ENCODE peak calls at places on chromosomes 5 and 9, in four cellular contexts. One of them, this sample, is unnamed.

GRCh38 chr9:76810377-76810957 is 46.2 kb downstream of the PCA3 start:
- DNase-seq in HepG2: peak
- DNase-seq in GM12878: no peak
- DNase-seq in K562: peak
- DNase-seq in this sample: peak

GRCh38 chr9:131030978-131031641 is 22.1 kb downstream of the LAMC3 start:
- DNase-seq in HepG2: no peak
- DNase-seq in GM12878: no peak
- DNase-seq in K562: peak
- DNase-seq in this sample: no peak

GRCh38 chr5:133944263-133945230 is 23.9 kb downstream of the C5orf15 start:
- DNase-seq in HepG2: peak
- DNase-seq in GM12878: no peak
- DNase-seq in K562: peak
- DNase-seq in this sample: peak

GRCh38 chr9:97570899-97571298 is 62.3 kb downstream of the TSTD2 start:
- DNase-seq in HepG2: no peak
- DNase-seq in GM12878: no peak
- DNase-seq in K562: no peak
- DNase-seq in this sample: no peak

GRCh38 chr5:119473241-119473640 is 20.9 kb downstream of the HSD17B4 start:
- DNase-seq in HepG2: no peak
- DNase-seq in GM12878: no peak
- DNase-seq in K562: no peak
- DNase-seq in this sample: no peak

GRCh38 chr9:76181020-76181641 is 213.1 kb downstream of the RFK start:
- DNase-seq in HepG2: no peak
- DNase-seq in GM12878: no peak
- DNase-seq in K562: no peak
- DNase-seq in this sample: no peak

GRCh38 chr5:10724799-10725507 is 36.1 kb downstream of the DAP start:
- DNase-seq in HepG2: peak
- DNase-seq in GM12878: no peak
- DNase-seq in K562: peak
- DNase-seq in this sample: no peak

GRCh38 chr5:56815657-56816545 is 552 bp downstream of the MAP3K1 start:
- DNase-seq in HepG2: no peak
- DNase-seq in GM12878: no peak
- DNase-seq in K562: peak
- DNase-seq in this sample: no peak

GRCh38 chr5:150058480-150059126 is 27.8 kb downstream of the CSF1R start:
- DNase-seq in HepG2: no peak
- DNase-seq in GM12878: no peak
- DNase-seq in K562: peak
- DNase-seq in this sample: no peak

GRCh38 chr9:25716220-25716872 is 38.1 kb upstream of the TUSC1 start:
- DNase-seq in HepG2: peak
- DNase-seq in GM12878: no peak
- DNase-seq in K562: no peak
- DNase-seq in this sample: peak

GRCh38 chr5:121105921-121106320 is 641.8 kb downstream of the PRR16 start:
- DNase-seq in HepG2: no peak
- DNase-seq in GM12878: no peak
- DNase-seq in K562: no peak
- DNase-seq in this sample: no peak

GRCh38 chr5:171755354-171755821 is 30.2 kb upstream of the SMIM23 start:
- DNase-seq in HepG2: peak
- DNase-seq in GM12878: no peak
- DNase-seq in K562: no peak
- DNase-seq in this sample: no peak

GRCh38 chr5:103624035-103624461 is 61.5 kb upstream of the NUDT12 start:
- DNase-seq in HepG2: no peak
- DNase-seq in GM12878: no peak
- DNase-seq in K562: no peak
- DNase-seq in this sample: no peak

GRCh38 chr5:103620851-103621547 is 58.4 kb upstream of the NUDT12 start:
- DNase-seq in HepG2: no peak
- DNase-seq in GM12878: no peak
- DNase-seq in K562: no peak
- DNase-seq in this sample: no peak

GRCh38 chr5:103617913-103618312 is 55.3 kb upstream of the NUDT12 start:
- DNase-seq in HepG2: no peak
- DNase-seq in GM12878: no peak
- DNase-seq in K562: no peak
- DNase-seq in this sample: no peak

GRCh38 chr5:103624748-103625147 is 62.2 kb upstream of the NUDT12 start:
- DNase-seq in HepG2: no peak
- DNase-seq in GM12878: no peak
- DNase-seq in K562: no peak
- DNase-seq in this sample: no peak

GRCh38 chr5:103621548-103621930 is 59.0 kb upstream of the NUDT12 start:
- DNase-seq in HepG2: no peak
- DNase-seq in GM12878: no peak
- DNase-seq in K562: no peak
- DNase-seq in this sample: no peak
- TF ChIP-seq FOXM1 in HepG2: no peak
- TF ChIP-seq FOXM1 in GM12878: no peak
- TF ChIP-seq FOXM1 in K562: no peak
- TF ChIP-seq FOXM1 in this sample: no peak

DNA sequence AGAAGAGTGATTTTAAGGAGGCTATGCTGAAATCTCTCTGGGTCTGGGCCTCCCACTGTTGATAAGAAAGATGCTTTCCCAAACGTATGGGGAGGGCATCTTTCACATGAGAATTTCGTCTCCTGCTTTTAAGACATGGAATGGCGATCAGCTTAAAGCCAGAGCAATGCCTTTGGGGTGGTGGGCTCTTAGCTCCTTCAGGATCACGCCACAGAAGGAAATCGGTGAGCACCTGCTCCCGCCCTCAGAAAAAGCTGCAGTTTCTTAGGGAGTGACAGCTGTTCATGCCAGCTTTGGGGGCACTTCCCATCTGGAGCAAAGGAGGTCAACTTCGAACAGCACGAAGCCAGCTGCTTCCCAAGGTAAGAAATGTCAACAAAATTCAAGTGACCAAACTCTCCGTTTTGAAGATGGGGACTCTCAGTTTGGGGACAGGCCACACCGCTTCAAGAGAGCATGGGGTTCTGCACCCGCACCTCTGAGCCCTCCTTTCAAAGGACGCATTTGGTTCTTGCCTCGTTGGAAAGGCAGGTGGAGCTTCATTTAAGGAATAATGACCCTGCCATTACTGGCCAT is 39.0 kb downstream of the TRIP13 start:
- DNase-seq in HepG2: no peak
- DNase-seq in GM12878: no peak
- DNase-seq in K562: no peak
- DNase-seq in this sample: no peak
- TF ChIP-seq TARDBP in HepG2: no peak
- TF ChIP-seq TARDBP in GM12878: no peak
- TF ChIP-seq TARDBP in K562: no peak
- TF ChIP-seq TARDBP in this sample: no peak

GRCh38 chr9:4397917-4398316 is 92.4 kb upstream of the SLC1A1 start:
- DNase-seq in HepG2: no peak
- DNase-seq in GM12878: no peak
- DNase-seq in K562: no peak
- DNase-seq in this sample: no peak
- TF ChIP-seq FOXM1 in HepG2: no peak
- TF ChIP-seq FOXM1 in GM12878: no peak
- TF ChIP-seq FOXM1 in K562: no peak
- TF ChIP-seq FOXM1 in this sample: no peak

GRCh38 chr5:180380856-180381255 is 27.7 kb upstream of the GFPT2 start:
- DNase-seq in HepG2: no peak
- DNase-seq in GM12878: no peak
- DNase-seq in K562: no peak
- DNase-seq in this sample: no peak
- TF ChIP-seq TARDBP in HepG2: no peak
- TF ChIP-seq TARDBP in GM12878: no peak
- TF ChIP-seq TARDBP in K562: no peak
- TF ChIP-seq TARDBP in this sample: no peak

This sample was measured in HEK293T.